ENCODE peak calls at places on chromosomes 4 and X, in nine cellular contexts. One of them, this sample, is unnamed.
A peak's percentile ranks its signal among the peaks of the same experiment; 100 is the strongest.

GRCh38 chrX:123184199-123184857 is at the start of gene GRIA3:
- DNase-seq in SW480: no peak
- DNase-seq in NCI-H460: no peak
- DNase-seq in AG08396: no peak
- DNase-seq in CD8-positive, alpha-beta memory T cell: no peak
- DNase-seq in Caki2: no peak
- DNase-seq in activated T-cell treated with anti-CD3 and anti-CD28 coated beads, Interleukin-2, amount 50 U/mL, for 72 hours: no peak
- DNase-seq in stimulated activated CD8-positive, alpha-beta memory T cell treated with anti-CD3 and anti-CD28 coated beads, Interleukin-7, amount 100 ng/mL, for 24 hours: no peak
- DNase-seq in activated CD4-positive, alpha-beta T cell treated with anti-CD3 and anti-CD28 coated beads, Interleukin-2, amount 10 ng/mL, durations not matched to agents 7 days and 5 days: no peak
- DNase-seq in this sample: no peak

GRCh38 chr4:185108185-185108584 is 34.9 kb upstream of the SLC25A4 start:
- DNase-seq in activated CD4-positive, alpha-beta T cell treated with anti-CD3 and anti-CD28 coated beads, Interleukin-2, amount 10 ng/mL, durations not matched to agents 7 days and 5 days: no peak
- DNase-seq in activated T-cell treated with anti-CD3 and anti-CD28 coated beads, Interleukin-2, amount 50 U/mL, for 72 hours: no peak
- DNase-seq in stimulated activated CD8-positive, alpha-beta memory T cell treated with anti-CD3 and anti-CD28 coated beads, Interleukin-7, amount 100 ng/mL, for 24 hours: no peak
- DNase-seq in Caki2: no peak
- DNase-seq in NCI-H460: no peak
- DNase-seq in CD8-positive, alpha-beta memory T cell: no peak
- DNase-seq in SW480: no peak
- DNase-seq in AG08396: no peak
- DNase-seq in this sample: no peak

GRCh38 chrX:136162827-136163427 is 15.6 kb downstream of the FHL1 start:
- DNase-seq in NCI-H460: peak; percentile 52
- DNase-seq in CD8-positive, alpha-beta memory T cell: peak; percentile 49
- DNase-seq in stimulated activated CD8-positive, alpha-beta memory T cell treated with anti-CD3 and anti-CD28 coated beads, Interleukin-7, amount 100 ng/mL, for 24 hours: peak; percentile 7
- DNase-seq in activated CD4-positive, alpha-beta T cell treated with anti-CD3 and anti-CD28 coated beads, Interleukin-2, amount 10 ng/mL, durations not matched to agents 7 days and 5 days: peak; percentile 53
- DNase-seq in AG08396: peak; percentile 39
- DNase-seq in SW480: peak; percentile 49
- DNase-seq in activated T-cell treated with anti-CD3 and anti-CD28 coated beads, Interleukin-2, amount 50 U/mL, for 72 hours: peak; percentile 53
- DNase-seq in Caki2: peak; percentile 49
- DNase-seq in this sample: peak; percentile 69

GRCh38 chr4:112898357-112899141 is 150.9 kb upstream of the ANK2 start:
- DNase-seq in activated T-cell treated with anti-CD3 and anti-CD28 coated beads, Interleukin-2, amount 50 U/mL, for 72 hours: no peak
- DNase-seq in SW480: no peak
- DNase-seq in CD8-positive, alpha-beta memory T cell: no peak
- DNase-seq in activated CD4-positive, alpha-beta T cell treated with anti-CD3 and anti-CD28 coated beads, Interleukin-2, amount 10 ng/mL, durations not matched to agents 7 days and 5 days: no peak
- DNase-seq in stimulated activated CD8-positive, alpha-beta memory T cell treated with anti-CD3 and anti-CD28 coated beads, Interleukin-7, amount 100 ng/mL, for 24 hours: no peak
- DNase-seq in Caki2: no peak
- DNase-seq in AG08396: no peak
- DNase-seq in NCI-H460: no peak
- DNase-seq in this sample: no peak

GRCh38 chrX:16711219-16712115 is 1.0 kb downstream of the CTPS2 start:
- DNase-seq in NCI-H460: no peak
- DNase-seq in stimulated activated CD8-positive, alpha-beta memory T cell treated with anti-CD3 and anti-CD28 coated beads, Interleukin-7, amount 100 ng/mL, for 24 hours: no peak
- DNase-seq in activated T-cell treated with anti-CD3 and anti-CD28 coated beads, Interleukin-2, amount 50 U/mL, for 72 hours: peak; percentile 4
- DNase-seq in Caki2: no peak
- DNase-seq in CD8-positive, alpha-beta memory T cell: no peak
- DNase-seq in AG08396: no peak
- DNase-seq in SW480: peak; percentile 25
- DNase-seq in activated CD4-positive, alpha-beta T cell treated with anti-CD3 and anti-CD28 coated beads, Interleukin-2, amount 10 ng/mL, durations not matched to agents 7 days and 5 days: peak; percentile 5
- DNase-seq in this sample: peak; percentile 46

GRCh38 chr4:1172971-1173757 is 781 bp upstream of the SPON2 start:
- DNase-seq in activated T-cell treated with anti-CD3 and anti-CD28 coated beads, Interleukin-2, amount 50 U/mL, for 72 hours: no peak
- DNase-seq in activated CD4-positive, alpha-beta T cell treated with anti-CD3 and anti-CD28 coated beads, Interleukin-2, amount 10 ng/mL, durations not matched to agents 7 days and 5 days: no peak
- DNase-seq in stimulated activated CD8-positive, alpha-beta memory T cell treated with anti-CD3 and anti-CD28 coated beads, Interleukin-7, amount 100 ng/mL, for 24 hours: no peak
- DNase-seq in CD8-positive, alpha-beta memory T cell: no peak
- DNase-seq in Caki2: peak; percentile 86
- DNase-seq in SW480: no peak
- DNase-seq in NCI-H460: no peak
- DNase-seq in AG08396: peak; percentile 69
- DNase-seq in this sample: no peak

GRCh38 chr4:109266236-109266635 is 36.2 kb downstream of the COL25A1 start:
- DNase-seq in AG08396: no peak
- DNase-seq in SW480: no peak
- DNase-seq in NCI-H460: no peak
- DNase-seq in stimulated activated CD8-positive, alpha-beta memory T cell treated with anti-CD3 and anti-CD28 coated beads, Interleukin-7, amount 100 ng/mL, for 24 hours: no peak
- DNase-seq in activated T-cell treated with anti-CD3 and anti-CD28 coated beads, Interleukin-2, amount 50 U/mL, for 72 hours: no peak
- DNase-seq in CD8-positive, alpha-beta memory T cell: no peak
- DNase-seq in activated CD4-positive, alpha-beta T cell treated with anti-CD3 and anti-CD28 coated beads, Interleukin-2, amount 10 ng/mL, durations not matched to agents 7 days and 5 days: no peak
- DNase-seq in Caki2: no peak
- DNase-seq in this sample: no peak

GRCh38 chr4:158159718-158160094 is 13.1 kb downstream of the GASK1B start:
- DNase-seq in SW480: no peak
- DNase-seq in activated CD4-positive, alpha-beta T cell treated with anti-CD3 and anti-CD28 coated beads, Interleukin-2, amount 10 ng/mL, durations not matched to agents 7 days and 5 days: no peak
- DNase-seq in NCI-H460: no peak
- DNase-seq in AG08396: no peak
- DNase-seq in Caki2: no peak
- DNase-seq in activated T-cell treated with anti-CD3 and anti-CD28 coated beads, Interleukin-2, amount 50 U/mL, for 72 hours: no peak
- DNase-seq in stimulated activated CD8-positive, alpha-beta memory T cell treated with anti-CD3 and anti-CD28 coated beads, Interleukin-7, amount 100 ng/mL, for 24 hours: no peak
- DNase-seq in CD8-positive, alpha-beta memory T cell: no peak
- DNase-seq in this sample: no peak

GRCh38 chr4:7988437-7988836 is 48.8 kb upstream of the AFAP1 start:
- DNase-seq in NCI-H460: no peak
- DNase-seq in CD8-positive, alpha-beta memory T cell: no peak
- DNase-seq in Caki2: no peak
- DNase-seq in stimulated activated CD8-positive, alpha-beta memory T cell treated with anti-CD3 and anti-CD28 coated beads, Interleukin-7, amount 100 ng/mL, for 24 hours: no peak
- DNase-seq in AG08396: peak; percentile 64
- DNase-seq in SW480: no peak
- DNase-seq in activated T-cell treated with anti-CD3 and anti-CD28 coated beads, Interleukin-2, amount 50 U/mL, for 72 hours: no peak
- DNase-seq in activated CD4-positive, alpha-beta T cell treated with anti-CD3 and anti-CD28 coated beads, Interleukin-2, amount 10 ng/mL, durations not matched to agents 7 days and 5 days: no peak
- DNase-seq in this sample: no peak

GRCh38 chr4:153776601-153777000 is 12.3 kb downstream of the SFRP2 start:
- DNase-seq in NCI-H460: no peak
- DNase-seq in stimulated activated CD8-positive, alpha-beta memory T cell treated with anti-CD3 and anti-CD28 coated beads, Interleukin-7, amount 100 ng/mL, for 24 hours: no peak
- DNase-seq in SW480: no peak
- DNase-seq in Caki2: no peak
- DNase-seq in activated CD4-positive, alpha-beta T cell treated with anti-CD3 and anti-CD28 coated beads, Interleukin-2, amount 10 ng/mL, durations not matched to agents 7 days and 5 days: no peak
- DNase-seq in AG08396: no peak
- DNase-seq in activated T-cell treated with anti-CD3 and anti-CD28 coated beads, Interleukin-2, amount 50 U/mL, for 72 hours: no peak
- DNase-seq in CD8-positive, alpha-beta memory T cell: no peak
- DNase-seq in this sample: no peak

GRCh38 chr4:87365348-87365747 is 25.6 kb downstream of the HSD17B11 start:
- DNase-seq in stimulated activated CD8-positive, alpha-beta memory T cell treated with anti-CD3 and anti-CD28 coated beads, Interleukin-7, amount 100 ng/mL, for 24 hours: no peak
- DNase-seq in Caki2: no peak
- DNase-seq in NCI-H460: no peak
- DNase-seq in CD8-positive, alpha-beta memory T cell: no peak
- DNase-seq in SW480: no peak
- DNase-seq in AG08396: no peak
- DNase-seq in activated T-cell treated with anti-CD3 and anti-CD28 coated beads, Interleukin-2, amount 50 U/mL, for 72 hours: no peak
- DNase-seq in activated CD4-positive, alpha-beta T cell treated with anti-CD3 and anti-CD28 coated beads, Interleukin-2, amount 10 ng/mL, durations not matched to agents 7 days and 5 days: no peak
- DNase-seq in this sample: no peak

GRCh38 chrX:79162076-79162475 is 17.6 kb downstream of the GPR174 start:
- DNase-seq in activated CD4-positive, alpha-beta T cell treated with anti-CD3 and anti-CD28 coated beads, Interleukin-2, amount 10 ng/mL, durations not matched to agents 7 days and 5 days: no peak
- DNase-seq in activated T-cell treated with anti-CD3 and anti-CD28 coated beads, Interleukin-2, amount 50 U/mL, for 72 hours: no peak
- DNase-seq in SW480: no peak
- DNase-seq in CD8-positive, alpha-beta memory T cell: no peak
- DNase-seq in AG08396: no peak
- DNase-seq in NCI-H460: no peak
- DNase-seq in stimulated activated CD8-positive, alpha-beta memory T cell treated with anti-CD3 and anti-CD28 coated beads, Interleukin-7, amount 100 ng/mL, for 24 hours: no peak
- DNase-seq in Caki2: no peak
- DNase-seq in this sample: no peak

GRCh38 chrX:34638116-34638515 is 19.0 kb downstream of the TMEM47 start:
- DNase-seq in stimulated activated CD8-positive, alpha-beta memory T cell treated with anti-CD3 and anti-CD28 coated beads, Interleukin-7, amount 100 ng/mL, for 24 hours: no peak
- DNase-seq in NCI-H460: peak; percentile 22
- DNase-seq in activated T-cell treated with anti-CD3 and anti-CD28 coated beads, Interleukin-2, amount 50 U/mL, for 72 hours: no peak
- DNase-seq in SW480: peak; percentile 30
- DNase-seq in CD8-positive, alpha-beta memory T cell: no peak
- DNase-seq in AG08396: no peak
- DNase-seq in activated CD4-positive, alpha-beta T cell treated with anti-CD3 and anti-CD28 coated beads, Interleukin-2, amount 10 ng/mL, durations not matched to agents 7 days and 5 days: no peak
- DNase-seq in Caki2: peak; percentile 18
- DNase-seq in this sample: peak; percentile 56

GRCh38 chr4:3299538-3300197 is 6.8 kb downstream of the RGS12 start:
- DNase-seq in CD8-positive, alpha-beta memory T cell: no peak
- DNase-seq in activated T-cell treated with anti-CD3 and anti-CD28 coated beads, Interleukin-2, amount 50 U/mL, for 72 hours: no peak
- DNase-seq in AG08396: no peak
- DNase-seq in NCI-H460: no peak
- DNase-seq in Caki2: no peak
- DNase-seq in activated CD4-positive, alpha-beta T cell treated with anti-CD3 and anti-CD28 coated beads, Interleukin-2, amount 10 ng/mL, durations not matched to agents 7 days and 5 days: no peak
- DNase-seq in SW480: no peak
- DNase-seq in stimulated activated CD8-positive, alpha-beta memory T cell treated with anti-CD3 and anti-CD28 coated beads, Interleukin-7, amount 100 ng/mL, for 24 hours: no peak
- DNase-seq in this sample: no peak

GRCh38 chrX:53882331-53882730 is 161.9 kb downstream of the PHF8 start:
- DNase-seq in AG08396: peak; percentile 33
- DNase-seq in activated CD4-positive, alpha-beta T cell treated with anti-CD3 and anti-CD28 coated beads, Interleukin-2, amount 10 ng/mL, durations not matched to agents 7 days and 5 days: no peak
- DNase-seq in NCI-H460: peak; percentile 1
- DNase-seq in Caki2: peak; percentile 84
- DNase-seq in SW480: peak; percentile 14
- DNase-seq in stimulated activated CD8-positive, alpha-beta memory T cell treated with anti-CD3 and anti-CD28 coated beads, Interleukin-7, amount 100 ng/mL, for 24 hours: no peak
- DNase-seq in activated T-cell treated with anti-CD3 and anti-CD28 coated beads, Interleukin-2, amount 50 U/mL, for 72 hours: no peak
- DNase-seq in CD8-positive, alpha-beta memory T cell: no peak
- DNase-seq in this sample: no peak

GRCh38 chr4:76990288-76991080 is 40.9 kb downstream of the SEPTIN11 start:
- DNase-seq in activated CD4-positive, alpha-beta T cell treated with anti-CD3 and anti-CD28 coated beads, Interleukin-2, amount 10 ng/mL, durations not matched to agents 7 days and 5 days: no peak
- DNase-seq in AG08396: peak; percentile 36
- DNase-seq in stimulated activated CD8-positive, alpha-beta memory T cell treated with anti-CD3 and anti-CD28 coated beads, Interleukin-7, amount 100 ng/mL, for 24 hours: no peak
- DNase-seq in activated T-cell treated with anti-CD3 and anti-CD28 coated beads, Interleukin-2, amount 50 U/mL, for 72 hours: no peak
- DNase-seq in Caki2: no peak
- DNase-seq in CD8-positive, alpha-beta memory T cell: no peak
- DNase-seq in SW480: no peak
- DNase-seq in NCI-H460: no peak
- DNase-seq in this sample: peak; percentile 15

GRCh38 chr4:153577053-153577452 is 107.0 kb upstream of the TLR2 start:
- DNase-seq in stimulated activated CD8-positive, alpha-beta memory T cell treated with anti-CD3 and anti-CD28 coated beads, Interleukin-7, amount 100 ng/mL, for 24 hours: no peak
- DNase-seq in AG08396: no peak
- DNase-seq in Caki2: no peak
- DNase-seq in SW480: no peak
- DNase-seq in activated CD4-positive, alpha-beta T cell treated with anti-CD3 and anti-CD28 coated beads, Interleukin-2, amount 10 ng/mL, durations not matched to agents 7 days and 5 days: no peak
- DNase-seq in CD8-positive, alpha-beta memory T cell: no peak
- DNase-seq in NCI-H460: no peak
- DNase-seq in activated T-cell treated with anti-CD3 and anti-CD28 coated beads, Interleukin-2, amount 50 U/mL, for 72 hours: no peak
- DNase-seq in this sample: no peak

GRCh38 chrX:47568656-47569295 is 7.8 kb downstream of the ARAF start:
- DNase-seq in SW480: peak; percentile 13
- DNase-seq in AG08396: peak; percentile 12
- DNase-seq in NCI-H460: no peak
- DNase-seq in stimulated activated CD8-positive, alpha-beta memory T cell treated with anti-CD3 and anti-CD28 coated beads, Interleukin-7, amount 100 ng/mL, for 24 hours: no peak
- DNase-seq in activated T-cell treated with anti-CD3 and anti-CD28 coated beads, Interleukin-2, amount 50 U/mL, for 72 hours: peak; percentile 48
- DNase-seq in Caki2: no peak
- DNase-seq in CD8-positive, alpha-beta memory T cell: no peak
- DNase-seq in activated CD4-positive, alpha-beta T cell treated with anti-CD3 and anti-CD28 coated beads, Interleukin-2, amount 10 ng/mL, durations not matched to agents 7 days and 5 days: peak; percentile 28
- DNase-seq in this sample: peak; percentile 34

GRCh38 chr4:138113819-138114415 is 128.2 kb downstream of the SLC7A11 start:
- DNase-seq in CD8-positive, alpha-beta memory T cell: no peak
- DNase-seq in Caki2: no peak
- DNase-seq in activated CD4-positive, alpha-beta T cell treated with anti-CD3 and anti-CD28 coated beads, Interleukin-2, amount 10 ng/mL, durations not matched to agents 7 days and 5 days: no peak
- DNase-seq in activated T-cell treated with anti-CD3 and anti-CD28 coated beads, Interleukin-2, amount 50 U/mL, for 72 hours: no peak
- DNase-seq in AG08396: peak; percentile 38
- DNase-seq in SW480: no peak
- DNase-seq in NCI-H460: no peak
- DNase-seq in stimulated activated CD8-positive, alpha-beta memory T cell treated with anti-CD3 and anti-CD28 coated beads, Interleukin-7, amount 100 ng/mL, for 24 hours: no peak
- DNase-seq in this sample: peak; percentile 8

GRCh38 chrX:148540114-148540513 is 39.7 kb downstream of the AFF2 start:
- DNase-seq in SW480: no peak
- DNase-seq in activated T-cell treated with anti-CD3 and anti-CD28 coated beads, Interleukin-2, amount 50 U/mL, for 72 hours: no peak
- DNase-seq in CD8-positive, alpha-beta memory T cell: no peak
- DNase-seq in AG08396: no peak
- DNase-seq in activated CD4-positive, alpha-beta T cell treated with anti-CD3 and anti-CD28 coated beads, Interleukin-2, amount 10 ng/mL, durations not matched to agents 7 days and 5 days: no peak
- DNase-seq in NCI-H460: no peak
- DNase-seq in Caki2: no peak
- DNase-seq in stimulated activated CD8-positive, alpha-beta memory T cell treated with anti-CD3 and anti-CD28 coated beads, Interleukin-7, amount 100 ng/mL, for 24 hours: no peak
- DNase-seq in this sample: no peak

GRCh38 chr4:106369456-106370060 is 980 bp upstream of the GIMD1 start:
- DNase-seq in SW480: peak; percentile 38
- DNase-seq in stimulated activated CD8-positive, alpha-beta memory T cell treated with anti-CD3 and anti-CD28 coated beads, Interleukin-7, amount 100 ng/mL, for 24 hours: no peak
- DNase-seq in activated CD4-positive, alpha-beta T cell treated with anti-CD3 and anti-CD28 coated beads, Interleukin-2, amount 10 ng/mL, durations not matched to agents 7 days and 5 days: peak; percentile 37
- DNase-seq in Caki2: peak; percentile 66
- DNase-seq in activated T-cell treated with anti-CD3 and anti-CD28 coated beads, Interleukin-2, amount 50 U/mL, for 72 hours: peak; percentile 8
- DNase-seq in CD8-positive, alpha-beta memory T cell: no peak
- DNase-seq in AG08396: peak; percentile 33
- DNase-seq in NCI-H460: peak; percentile 23
- DNase-seq in this sample: peak; percentile 86

GRCh38 chr4:182369211-182369610 is 126.0 kb downstream of the TENM3 start:
- DNase-seq in activated T-cell treated with anti-CD3 and anti-CD28 coated beads, Interleukin-2, amount 50 U/mL, for 72 hours: no peak
- DNase-seq in activated CD4-positive, alpha-beta T cell treated with anti-CD3 and anti-CD28 coated beads, Interleukin-2, amount 10 ng/mL, durations not matched to agents 7 days and 5 days: no peak
- DNase-seq in stimulated activated CD8-positive, alpha-beta memory T cell treated with anti-CD3 and anti-CD28 coated beads, Interleukin-7, amount 100 ng/mL, for 24 hours: no peak
- DNase-seq in Caki2: no peak
- DNase-seq in CD8-positive, alpha-beta memory T cell: no peak
- DNase-seq in NCI-H460: no peak
- DNase-seq in AG08396: no peak
- DNase-seq in SW480: no peak
- DNase-seq in this sample: no peak

GRCh38 chr4:5033266-5033945 is 14.1 kb upstream of the CYTL1 start:
- DNase-seq in activated T-cell treated with anti-CD3 and anti-CD28 coated beads, Interleukin-2, amount 50 U/mL, for 72 hours: no peak
- DNase-seq in SW480: no peak
- DNase-seq in AG08396: no peak
- DNase-seq in activated CD4-positive, alpha-beta T cell treated with anti-CD3 and anti-CD28 coated beads, Interleukin-2, amount 10 ng/mL, durations not matched to agents 7 days and 5 days: no peak
- DNase-seq in NCI-H460: no peak
- DNase-seq in stimulated activated CD8-positive, alpha-beta memory T cell treated with anti-CD3 and anti-CD28 coated beads, Interleukin-7, amount 100 ng/mL, for 24 hours: no peak
- DNase-seq in CD8-positive, alpha-beta memory T cell: no peak
- DNase-seq in Caki2: no peak
- DNase-seq in this sample: no peak

GRCh38 chr4:74838746-74839370 is 44.5 kb upstream of the BTC start:
- DNase-seq in SW480: no peak
- DNase-seq in CD8-positive, alpha-beta memory T cell: no peak
- DNase-seq in stimulated activated CD8-positive, alpha-beta memory T cell treated with anti-CD3 and anti-CD28 coated beads, Interleukin-7, amount 100 ng/mL, for 24 hours: no peak
- DNase-seq in activated CD4-positive, alpha-beta T cell treated with anti-CD3 and anti-CD28 coated beads, Interleukin-2, amount 10 ng/mL, durations not matched to agents 7 days and 5 days: no peak
- DNase-seq in NCI-H460: no peak
- DNase-seq in activated T-cell treated with anti-CD3 and anti-CD28 coated beads, Interleukin-2, amount 50 U/mL, for 72 hours: no peak
- DNase-seq in AG08396: no peak
- DNase-seq in Caki2: no peak
- DNase-seq in this sample: no peak

This sample was measured in RKO.